ENCODE peak calls at places on chromosomes 12 and 14, in eight cellular contexts. G is tibial artery, H is tibial nerve, Z is thyroid gland, B is hepatocyte, R is ovary, V is lower lobe of right lung, L is AG04450. N is an unnamed sample. For H3K27me3, the result is how much of the 10 kb centered on the place peaks cover.

GRCh38 chr14:61420326-61420725 is 98.9 kb downstream of the PRKCH start:
- DNase-seq in H (no peak), R (no peak), B (no peak), L (no peak), G (no peak), V (no peak), Z (peak), N (no peak)

GRCh38 chr12:13947237-13947945 is 34.0 kb downstream of the GRIN2B start:
- DNase-seq in G (no peak), R (no peak), B (peak), L (no peak), Z (peak), H (no peak), V (no peak), N (no peak)

GRCh38 chr12:64526859-64527258 is 74.9 kb downstream of the TBK1 start:
- DNase-seq in B (no peak), Z (no peak), L (no peak), H (no peak), V (no peak), R (no peak), G (no peak), N (no peak)

GRCh38 chr14:98958048-98959031 is 313.7 kb downstream of the BCL11B start:
- DNase-seq in H (no peak), G (no peak), B (no peak), V (no peak), R (no peak), Z (no peak), L (no peak), N (no peak)

GRCh38 chr14:105392161-105393090 is 5.9 kb upstream of the TEX22 start:
- DNase-seq in G (no peak), B (no peak), V (peak), R (no peak), H (no peak), Z (no peak), L (no peak), N (no peak)

GRCh38 chr14:99671230-99672224 is 12.6 kb upstream of the CYP46A1 start:
- DNase-seq in R (no peak), B (peak), L (no peak), G (no peak), V (peak), Z (no peak), H (no peak), N (peak)

GRCh38 chr12:57138526-57139272 is 8.7 kb downstream of the LRP1-AS start:
- DNase-seq in G (peak), V (peak), Z (peak), H (peak), L (no peak), R (peak), B (peak), N (peak)

GRCh38 chr12:85392508-85392907 is 112.5 kb downstream of the ALX1 start:
- DNase-seq in Z (no peak), G (no peak), V (no peak), R (no peak), L (no peak), B (no peak), H (no peak), N (no peak)

GRCh38 chr12:39359644-39360043 is 83.3 kb downstream of the KIF21A start:
- DNase-seq in V (no peak), Z (no peak), H (no peak), L (no peak), R (no peak), G (no peak), B (no peak), N (no peak)

GRCh38 chr12:77116277-77116676 is 50.9 kb upstream of the E2F7 start:
- DNase-seq in H (no peak), L (no peak), G (no peak), Z (no peak), R (no peak), V (no peak), B (no peak), N (no peak)

GRCh38 chr12:130602251-130602650 is 113.8 kb downstream of the RIMBP2 start:
- DNase-seq in L (no peak), V (no peak), B (no peak), Z (no peak), H (no peak), R (no peak), G (no peak), N (no peak)

GRCh38 chr14:21723431-21724045 is 49.9 kb upstream of the OR4E1 start:
- DNase-seq in Z (no peak), B (peak), R (no peak), H (no peak), V (no peak), L (no peak), G (no peak), N (peak)

GRCh38 chr14:59905193-59905592 is 14.8 kb upstream of the LRRC9 start:
- DNase-seq in H (no peak), L (no peak), B (no peak), Z (no peak), R (no peak), V (no peak), G (no peak), N (no peak)

GRCh38 chr14:38079268-38079667 is 128.4 kb upstream of the SSTR1 start:
- DNase-seq in L (peak), B (peak), Z (no peak), G (no peak), R (no peak), H (no peak), V (no peak), N (peak)

GRCh38 chr14:51290132-51290531 is 50.1 kb downstream of the TMX1 start:
- DNase-seq in L (no peak), Z (no peak), G (no peak), R (no peak), V (no peak), H (no peak), B (no peak), N (no peak)

GRCh38 chr12:100721193-100721592 is 73.4 kb upstream of the ANO4 start:
- DNase-seq in B (no peak), Z (no peak), R (no peak), L (no peak), H (no peak), V (no peak), G (no peak), N (no peak)

GRCh38 chr14:44956866-44957265 is 4.9 kb downstream of the KLHL28 start:
- DNase-seq in L (no peak), G (no peak), Z (no peak), R (no peak), V (no peak), H (no peak), B (no peak), N (no peak)

GRCh38 chr14:94089479-94089878 is 8.4 kb downstream of the IFI27L1 start:
- DNase-seq in R (no peak), Z (no peak), B (no peak), V (no peak), L (no peak), H (no peak), G (no peak), N (no peak)

GRCh38 chr14:36738269-36738668 is 76.6 kb downstream of the PAX9 start:
- DNase-seq in Z (no peak), V (no peak), H (no peak), L (no peak), G (no peak), R (no peak), B (no peak), N (no peak)

GRCh38 chr14:88299865-88300264 is 23.2 kb downstream of the KCNK10 start:
- DNase-seq in R (no peak), L (no peak), G (no peak), V (no peak), Z (no peak), H (no peak), B (no peak), N (no peak)

GRCh38 chr14:102095231-102095870 is 8.5 kb upstream of the HSP90AA1 start:
- DNase-seq in G (no peak), H (no peak), B (no peak), Z (no peak), L (no peak), V (no peak), R (no peak), N (no peak)

GRCh38 chr12:77685112-77685511 is 145.6 kb upstream of the NAV3 start:
- DNase-seq in R (peak), V (no peak), B (peak), H (peak), L (peak), Z (peak), G (no peak), N (peak)

GRCh38 chr12:101277443-101277842 is 2.5 kb upstream of the UTP20 start:
- DNase-seq in R (no peak), L (no peak), V (no peak), G (no peak), H (no peak), Z (no peak), B (no peak), N (no peak)

GRCh38 chr14:95043732-95044462 is 113.4 kb downstream of the DICER1 start:
- DNase-seq in Z (no peak), H (no peak), V (no peak), B (no peak), R (no peak), L (no peak), G (peak), N (no peak)

GRCh38 chr12:28827841-28828240 is 321.2 kb upstream of the FAR2 start:
- DNase-seq in G (no peak), V (no peak), L (no peak), B (no peak), Z (no peak), R (no peak), H (no peak), N (no peak)

GRCh38 chr12:22173154-22173553 is 127.1 kb downstream of the CMAS start:
- DNase-seq in H (no peak), G (no peak), R (no peak), B (no peak), L (no peak), Z (no peak), V (no peak), N (no peak)

GRCh38 chr12:80226576-80226975 is 127.2 kb downstream of the OTOGL start:
- DNase-seq in Z (no peak), H (no peak), L (no peak), R (no peak), V (no peak), G (no peak), B (no peak), N (no peak)

GRCh38 chr12:6226701-6227096 is 26.5 kb downstream of the CD9 start:
- DNase-seq in L (no peak), Z (peak), G (peak), V (peak), R (peak), H (no peak), B (peak), N (no peak)

GRCh38 chr14:43949410-43949809 is 557.7 kb downstream of the FSCB start:
- DNase-seq in L (no peak), Z (no peak), H (no peak), B (no peak), V (no peak), G (no peak), R (no peak), N (no peak)

GRCh38 chr14:50051706-50052105 is 64.7 kb downstream of the VCPKMT start:
- DNase-seq in L (no peak), G (no peak), Z (no peak), R (no peak), H (no peak), B (no peak), V (no peak), N (no peak)

GRCh38 chr14:81132492-81132891 is 88.3 kb downstream of the GTF2A1 start:
- DNase-seq in B (no peak), R (no peak), Z (no peak), L (no peak), V (no peak), H (no peak), G (no peak), N (no peak)

GRCh38 chr14:44833376-44833775 is 128.4 kb downstream of the KLHL28 start:
- DNase-seq in V (no peak), H (no peak), R (no peak), B (peak), Z (no peak), L (no peak), G (no peak), N (no peak)

GRCh38 chr14:92780444-92780843 is 13.7 kb upstream of the GOLGA5 start:
- DNase-seq in H (no peak), B (no peak), L (no peak), R (no peak), G (no peak), Z (no peak), V (no peak), N (no peak)

GRCh38 chr12:71865166-71865713 is 25.7 kb downstream of the TBC1D15 start:
- DNase-seq in G (no peak), B (no peak), L (peak), V (no peak), H (no peak), R (no peak), Z (no peak), N (no peak)

GRCh38 chr14:76954791-76955190 is 73.7 kb downstream of the IRF2BPL start:
- DNase-seq in R (no peak), V (no peak), Z (no peak), B (no peak), G (no peak), H (no peak), L (no peak), N (no peak)

GRCh38 chr12:121033625-121034349 is 5.3 kb downstream of the OASL start:
- DNase-seq in Z (peak), V (peak), L (no peak), G (no peak), H (no peak), B (no peak), R (no peak), N (peak)

GRCh38 chr14:22622220-22622619 is 21.9 kb downstream of the OR6J1 start:
- DNase-seq in V (no peak), B (no peak), G (no peak), H (no peak), L (no peak), Z (no peak), R (no peak), N (no peak)

GRCh38 chr12:71605034-71605433 is 58.6 kb downstream of the ZFC3H1 start:
- DNase-seq in H (no peak), L (no peak), Z (no peak), R (no peak), B (no peak), G (no peak), V (no peak), N (no peak)

GRCh38 chr14:59481407-59482119 is 2.6 kb downstream of the L3HYPDH start:
- DNase-seq in G (no peak), V (no peak), H (no peak), R (no peak), L (no peak), Z (no peak), B (no peak), N (no peak)

GRCh38 chr14:32417956-32418552 is 89.0 kb downstream of the AKAP6 start:
- DNase-seq in L (no peak), H (peak), Z (peak), B (peak), V (no peak), G (no peak), R (no peak), N (peak)

GRCh38 chr12:116802018-116802417 is 63.9 kb downstream of the RNFT2 start:
- DNase-seq in G (no peak), H (no peak), V (no peak), L (no peak), B (no peak), R (no peak), Z (no peak), N (no peak)
- H3K27ac ChIP-seq in G (no peak), H (no peak), V (no peak), L (no peak), B (no peak), R (no peak), Z (no peak), N (no peak)

DNA sequence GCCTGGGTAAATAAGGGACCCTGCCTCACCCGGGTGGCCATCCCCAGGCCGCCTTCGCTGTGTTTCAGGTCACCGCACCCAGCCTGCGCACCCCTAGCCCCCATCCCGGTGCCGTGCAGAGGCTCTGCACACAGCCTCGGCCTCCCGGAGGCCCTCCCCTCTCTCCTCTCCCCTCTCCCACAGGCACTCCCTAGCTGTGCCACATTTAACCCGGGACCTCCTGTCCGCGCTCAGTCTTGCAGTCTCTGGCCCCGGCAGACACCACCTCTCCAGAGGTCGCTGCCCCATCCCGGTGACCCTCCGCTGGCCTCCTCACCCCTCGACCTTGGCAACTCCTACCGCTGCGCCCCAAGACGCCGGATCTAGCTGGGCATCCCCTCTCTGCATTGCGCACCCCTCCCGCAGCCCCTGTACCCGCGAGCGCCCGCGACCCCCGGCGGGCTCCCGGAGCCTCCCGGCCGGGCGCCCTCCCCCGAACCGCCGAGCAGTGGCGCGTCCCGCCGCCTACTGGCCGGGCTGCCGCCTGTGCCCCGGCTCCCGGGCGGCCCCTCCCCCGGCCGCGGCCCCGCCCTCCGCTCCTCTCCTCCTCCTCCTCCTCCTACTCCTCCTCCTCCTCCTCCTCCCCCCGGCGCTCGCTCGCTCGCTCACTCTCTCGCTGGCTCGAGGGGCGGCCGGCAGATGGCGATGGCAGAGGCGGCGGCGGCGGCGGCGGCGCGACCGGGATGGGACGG is 120.7 kb downstream of the AACS start:
- DNase-seq in R (no peak), B (peak), Z (peak), G (peak), L (no peak), H (no peak), V (peak), N (peak)
- H3K27me3 ChIP-seq in R (under half), B (half or more), Z (under half), G (under half), L (under half), H (under half), V (half or more), N (under half)

GRCh38 chr12:107091381-107091780 is 2.0 kb downstream of the CRY1 start:
- DNase-seq in G (no peak), V (no peak), Z (no peak), L (no peak), B (peak), H (no peak), R (no peak), N (peak)
- H3K27ac ChIP-seq in G (peak), V (peak), Z (peak), L (no peak), B (peak), H (peak), R (no peak), N (peak)

GRCh38 chr12:97148941-97149559 is 242.0 kb downstream of the NEDD1 start:
- DNase-seq in H (peak), R (peak), L (no peak), B (peak), G (no peak), Z (peak), V (peak), N (peak)
- H3K27me3 ChIP-seq in H (under half), R (under half), L (under half), B (under half), G (under half), Z (under half), V (under half), N (under half)

GRCh38 chr12:104615048-104615561 is 158.4 kb downstream of the CHST11 start:
- DNase-seq in H (no peak), R (no peak), B (no peak), L (no peak), V (no peak), G (peak), Z (no peak), N (no peak)
- H3K27ac ChIP-seq in H (no peak), R (no peak), B (no peak), L (no peak), V (peak), G (peak), Z (no peak), N (no peak)

DNA sequence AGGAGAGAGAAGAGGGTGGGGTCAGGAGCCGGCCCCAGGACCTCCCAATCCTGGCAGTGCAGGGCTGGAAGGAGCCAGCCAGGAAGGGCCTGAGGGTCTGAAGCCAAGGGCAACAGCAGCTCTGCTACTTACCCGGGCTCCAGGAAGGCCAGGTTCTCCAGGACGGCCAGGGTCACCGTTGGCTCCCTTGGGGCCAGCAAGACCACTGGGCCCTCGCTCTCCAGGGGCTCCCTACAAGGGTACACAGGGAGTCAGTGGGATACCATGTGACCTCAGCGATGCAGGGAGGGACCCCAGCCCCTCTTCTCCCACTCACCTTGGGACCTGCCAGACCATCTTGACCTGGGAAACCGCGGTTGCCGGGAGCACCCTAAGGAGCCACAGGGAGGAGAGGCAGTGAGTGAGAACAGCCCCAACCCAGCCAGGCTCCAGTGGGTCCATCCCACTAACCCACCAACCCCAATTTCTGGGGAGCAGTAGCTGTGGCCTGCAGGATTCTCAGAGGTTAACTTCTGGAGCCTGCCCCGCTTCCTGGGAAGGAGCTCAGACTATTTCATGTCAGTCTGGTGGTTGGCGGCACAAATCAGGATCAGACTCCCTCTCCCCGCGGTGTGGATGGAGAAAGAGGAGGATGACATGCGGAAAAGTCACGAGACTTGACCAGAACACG is 18.5 kb downstream of the COL2A1 start:
- DNase-seq in H (no peak), R (no peak), B (no peak), G (peak), L (no peak), V (no peak), Z (no peak), N (no peak)
- H3K27me3 ChIP-seq in H (under half), R (under half), B (under half), G (under half), L (under half), V (under half), Z (under half), N (under half)

DNA sequence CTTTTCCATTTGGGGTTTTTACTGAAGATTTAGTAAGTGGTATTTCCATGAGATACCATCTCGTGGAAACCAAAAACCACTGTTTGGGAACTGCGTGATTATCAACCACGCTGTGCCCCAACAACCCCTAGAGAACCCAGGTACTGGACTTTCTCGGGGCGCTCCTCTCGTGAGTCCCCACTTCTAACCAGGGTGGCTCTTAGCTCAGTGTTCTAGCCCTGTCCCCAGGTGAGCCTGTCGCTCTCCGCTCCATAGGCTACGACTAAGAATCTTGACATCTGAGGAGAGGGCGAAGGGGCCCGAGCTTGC is 686 bp downstream of the MCRS1 start:
- DNase-seq in R (no peak), B (no peak), V (no peak), L (no peak), H (no peak), G (no peak), Z (no peak), N (no peak)
- H3K27ac ChIP-seq in R (no peak), B (peak), V (peak), L (no peak), H (peak), G (peak), Z (peak), N (peak)